ENCODE peak calls at places on chromosomes 7 and 10, in nine cellular contexts. One of them, this sample, is unnamed.

GRCh38 chr10:133031541-133032125 is 56.1 kb upstream of the ADGRA1 start:
- DNase-seq in stimulated activated CD4-positive, alpha-beta T cell treated with anti-CD3 and anti-CD28 coated beads, Interleukin-4, amount 100 ng/mL, for 48 hours: no peak
- DNase-seq in anterior cingulate cortex: no peak
- DNase-seq in fibroblast of the aortic adventitia: no peak
- DNase-seq in AG09309: no peak
- DNase-seq in cardiac fibroblast: no peak
- DNase-seq in NCI-H2171 treated with DMSO at 0.1 percent for 48 hours: no peak
- DNase-seq in lung microvascular endothelial cell: no peak
- DNase-seq in HFFc6: no peak
- DNase-seq in this sample: no peak

GRCh38 chr10:113091921-113092320 is 141.9 kb downstream of the TCF7L2 start:
- DNase-seq in AG09309: no peak
- DNase-seq in cardiac fibroblast: no peak
- DNase-seq in stimulated activated CD4-positive, alpha-beta T cell treated with anti-CD3 and anti-CD28 coated beads, Interleukin-4, amount 100 ng/mL, for 48 hours: no peak
- DNase-seq in HFFc6: no peak
- DNase-seq in fibroblast of the aortic adventitia: no peak
- DNase-seq in NCI-H2171 treated with DMSO at 0.1 percent for 48 hours: no peak
- DNase-seq in lung microvascular endothelial cell: no peak
- DNase-seq in anterior cingulate cortex: no peak
- DNase-seq in this sample: no peak

GRCh38 chr7:133753513-133753912 is 373.6 kb upstream of the LRGUK start:
- DNase-seq in lung microvascular endothelial cell: no peak
- DNase-seq in fibroblast of the aortic adventitia: no peak
- DNase-seq in NCI-H2171 treated with DMSO at 0.1 percent for 48 hours: no peak
- DNase-seq in anterior cingulate cortex: no peak
- DNase-seq in AG09309: no peak
- DNase-seq in stimulated activated CD4-positive, alpha-beta T cell treated with anti-CD3 and anti-CD28 coated beads, Interleukin-4, amount 100 ng/mL, for 48 hours: no peak
- DNase-seq in HFFc6: no peak
- DNase-seq in cardiac fibroblast: no peak
- DNase-seq in this sample: no peak

GRCh38 chr7:116316838-116317612 is 106.7 kb downstream of the TES start:
- DNase-seq in lung microvascular endothelial cell: peak
- DNase-seq in anterior cingulate cortex: peak
- DNase-seq in stimulated activated CD4-positive, alpha-beta T cell treated with anti-CD3 and anti-CD28 coated beads, Interleukin-4, amount 100 ng/mL, for 48 hours: peak
- DNase-seq in fibroblast of the aortic adventitia: peak
- DNase-seq in cardiac fibroblast: peak
- DNase-seq in AG09309: peak
- DNase-seq in NCI-H2171 treated with DMSO at 0.1 percent for 48 hours: no peak
- DNase-seq in HFFc6: peak
- DNase-seq in this sample: peak

GRCh38 chr7:21355406-21355874 is 72.4 kb upstream of the SP4 start:
- DNase-seq in lung microvascular endothelial cell: no peak
- DNase-seq in NCI-H2171 treated with DMSO at 0.1 percent for 48 hours: no peak
- DNase-seq in cardiac fibroblast: no peak
- DNase-seq in stimulated activated CD4-positive, alpha-beta T cell treated with anti-CD3 and anti-CD28 coated beads, Interleukin-4, amount 100 ng/mL, for 48 hours: no peak
- DNase-seq in AG09309: no peak
- DNase-seq in anterior cingulate cortex: no peak
- DNase-seq in fibroblast of the aortic adventitia: no peak
- DNase-seq in HFFc6: no peak
- DNase-seq in this sample: no peak

GRCh38 chr10:47063858-47064257 is 152.6 kb downstream of the PTPN20 start:
- DNase-seq in HFFc6: no peak
- DNase-seq in fibroblast of the aortic adventitia: no peak
- DNase-seq in AG09309: no peak
- DNase-seq in lung microvascular endothelial cell: no peak
- DNase-seq in cardiac fibroblast: no peak
- DNase-seq in NCI-H2171 treated with DMSO at 0.1 percent for 48 hours: peak
- DNase-seq in stimulated activated CD4-positive, alpha-beta T cell treated with anti-CD3 and anti-CD28 coated beads, Interleukin-4, amount 100 ng/mL, for 48 hours: no peak
- DNase-seq in anterior cingulate cortex: no peak
- DNase-seq in this sample: no peak

GRCh38 chr7:23852988-23853387 is 143.0 kb downstream of the STK31 start:
- DNase-seq in AG09309: no peak
- DNase-seq in fibroblast of the aortic adventitia: no peak
- DNase-seq in stimulated activated CD4-positive, alpha-beta T cell treated with anti-CD3 and anti-CD28 coated beads, Interleukin-4, amount 100 ng/mL, for 48 hours: no peak
- DNase-seq in HFFc6: no peak
- DNase-seq in NCI-H2171 treated with DMSO at 0.1 percent for 48 hours: no peak
- DNase-seq in anterior cingulate cortex: no peak
- DNase-seq in cardiac fibroblast: no peak
- DNase-seq in lung microvascular endothelial cell: no peak
- DNase-seq in this sample: no peak

GRCh38 chr10:119651514-119652327 is 541 bp downstream of the BAG3 start:
- DNase-seq in NCI-H2171 treated with DMSO at 0.1 percent for 48 hours: no peak
- DNase-seq in cardiac fibroblast: no peak
- DNase-seq in fibroblast of the aortic adventitia: no peak
- DNase-seq in lung microvascular endothelial cell: peak
- DNase-seq in stimulated activated CD4-positive, alpha-beta T cell treated with anti-CD3 and anti-CD28 coated beads, Interleukin-4, amount 100 ng/mL, for 48 hours: no peak
- DNase-seq in AG09309: no peak
- DNase-seq in HFFc6: no peak
- DNase-seq in anterior cingulate cortex: no peak
- DNase-seq in this sample: no peak

GRCh38 chr10:114876602-114877300 is 55.2 kb downstream of the FHIP2A start:
- DNase-seq in HFFc6: peak
- DNase-seq in fibroblast of the aortic adventitia: peak
- DNase-seq in cardiac fibroblast: peak
- DNase-seq in anterior cingulate cortex: peak
- DNase-seq in NCI-H2171 treated with DMSO at 0.1 percent for 48 hours: peak
- DNase-seq in AG09309: no peak
- DNase-seq in lung microvascular endothelial cell: peak
- DNase-seq in stimulated activated CD4-positive, alpha-beta T cell treated with anti-CD3 and anti-CD28 coated beads, Interleukin-4, amount 100 ng/mL, for 48 hours: peak
- DNase-seq in this sample: no peak

GRCh38 chr7:140778975-140779374 is 82.5 kb downstream of the NDUFB2 start:
- DNase-seq in HFFc6: no peak
- DNase-seq in anterior cingulate cortex: no peak
- DNase-seq in fibroblast of the aortic adventitia: no peak
- DNase-seq in AG09309: no peak
- DNase-seq in stimulated activated CD4-positive, alpha-beta T cell treated with anti-CD3 and anti-CD28 coated beads, Interleukin-4, amount 100 ng/mL, for 48 hours: no peak
- DNase-seq in lung microvascular endothelial cell: no peak
- DNase-seq in cardiac fibroblast: no peak
- DNase-seq in NCI-H2171 treated with DMSO at 0.1 percent for 48 hours: no peak
- DNase-seq in this sample: no peak

GRCh38 chr7:27303021-27303420 is 60.4 kb downstream of the EVX1 start:
- DNase-seq in stimulated activated CD4-positive, alpha-beta T cell treated with anti-CD3 and anti-CD28 coated beads, Interleukin-4, amount 100 ng/mL, for 48 hours: no peak
- DNase-seq in cardiac fibroblast: no peak
- DNase-seq in lung microvascular endothelial cell: no peak
- DNase-seq in NCI-H2171 treated with DMSO at 0.1 percent for 48 hours: peak
- DNase-seq in anterior cingulate cortex: no peak
- DNase-seq in AG09309: no peak
- DNase-seq in fibroblast of the aortic adventitia: peak
- DNase-seq in HFFc6: no peak
- DNase-seq in this sample: no peak

GRCh38 chr10:36168777-36169176 is 526.7 kb upstream of the FZD8 start:
- DNase-seq in NCI-H2171 treated with DMSO at 0.1 percent for 48 hours: no peak
- DNase-seq in HFFc6: no peak
- DNase-seq in anterior cingulate cortex: no peak
- DNase-seq in stimulated activated CD4-positive, alpha-beta T cell treated with anti-CD3 and anti-CD28 coated beads, Interleukin-4, amount 100 ng/mL, for 48 hours: no peak
- DNase-seq in AG09309: no peak
- DNase-seq in cardiac fibroblast: no peak
- DNase-seq in lung microvascular endothelial cell: no peak
- DNase-seq in fibroblast of the aortic adventitia: no peak
- DNase-seq in this sample: no peak

GRCh38 chr10:74227697-74228424 is 76.8 kb downstream of the ADK start:
- DNase-seq in stimulated activated CD4-positive, alpha-beta T cell treated with anti-CD3 and anti-CD28 coated beads, Interleukin-4, amount 100 ng/mL, for 48 hours: no peak
- DNase-seq in NCI-H2171 treated with DMSO at 0.1 percent for 48 hours: no peak
- DNase-seq in fibroblast of the aortic adventitia: peak
- DNase-seq in lung microvascular endothelial cell: peak
- DNase-seq in HFFc6: peak
- DNase-seq in anterior cingulate cortex: no peak
- DNase-seq in cardiac fibroblast: peak
- DNase-seq in AG09309: no peak
- DNase-seq in this sample: peak

GRCh38 chr10:5344746-5345145 is 20.0 kb upstream of the UCN3 start:
- DNase-seq in HFFc6: no peak
- DNase-seq in AG09309: no peak
- DNase-seq in stimulated activated CD4-positive, alpha-beta T cell treated with anti-CD3 and anti-CD28 coated beads, Interleukin-4, amount 100 ng/mL, for 48 hours: no peak
- DNase-seq in cardiac fibroblast: no peak
- DNase-seq in lung microvascular endothelial cell: no peak
- DNase-seq in anterior cingulate cortex: no peak
- DNase-seq in NCI-H2171 treated with DMSO at 0.1 percent for 48 hours: no peak
- DNase-seq in fibroblast of the aortic adventitia: no peak
- DNase-seq in this sample: no peak

GRCh38 chr7:51102828-51103227 is 213.8 kb downstream of the COBL start:
- DNase-seq in lung microvascular endothelial cell: no peak
- DNase-seq in cardiac fibroblast: no peak
- DNase-seq in HFFc6: peak
- DNase-seq in fibroblast of the aortic adventitia: no peak
- DNase-seq in anterior cingulate cortex: no peak
- DNase-seq in stimulated activated CD4-positive, alpha-beta T cell treated with anti-CD3 and anti-CD28 coated beads, Interleukin-4, amount 100 ng/mL, for 48 hours: no peak
- DNase-seq in NCI-H2171 treated with DMSO at 0.1 percent for 48 hours: no peak
- DNase-seq in AG09309: no peak
- DNase-seq in this sample: no peak

GRCh38 chr7:71612011-71612410 is 480.1 kb downstream of the GALNT17 start:
- DNase-seq in AG09309: no peak
- DNase-seq in cardiac fibroblast: no peak
- DNase-seq in lung microvascular endothelial cell: no peak
- DNase-seq in HFFc6: no peak
- DNase-seq in NCI-H2171 treated with DMSO at 0.1 percent for 48 hours: no peak
- DNase-seq in anterior cingulate cortex: no peak
- DNase-seq in stimulated activated CD4-positive, alpha-beta T cell treated with anti-CD3 and anti-CD28 coated beads, Interleukin-4, amount 100 ng/mL, for 48 hours: no peak
- DNase-seq in fibroblast of the aortic adventitia: no peak
- DNase-seq in this sample: no peak

GRCh38 chr10:70738425-70739121 is 46.6 kb downstream of the TBATA start:
- DNase-seq in NCI-H2171 treated with DMSO at 0.1 percent for 48 hours: no peak
- DNase-seq in HFFc6: no peak
- DNase-seq in stimulated activated CD4-positive, alpha-beta T cell treated with anti-CD3 and anti-CD28 coated beads, Interleukin-4, amount 100 ng/mL, for 48 hours: no peak
- DNase-seq in AG09309: no peak
- DNase-seq in lung microvascular endothelial cell: no peak
- DNase-seq in anterior cingulate cortex: no peak
- DNase-seq in cardiac fibroblast: no peak
- DNase-seq in fibroblast of the aortic adventitia: no peak
- DNase-seq in this sample: no peak

GRCh38 chr10:3636356-3637181 is 148.4 kb downstream of the KLF6 start:
- DNase-seq in fibroblast of the aortic adventitia: no peak
- DNase-seq in cardiac fibroblast: no peak
- DNase-seq in stimulated activated CD4-positive, alpha-beta T cell treated with anti-CD3 and anti-CD28 coated beads, Interleukin-4, amount 100 ng/mL, for 48 hours: no peak
- DNase-seq in anterior cingulate cortex: no peak
- DNase-seq in AG09309: no peak
- DNase-seq in NCI-H2171 treated with DMSO at 0.1 percent for 48 hours: peak
- DNase-seq in HFFc6: no peak
- DNase-seq in lung microvascular endothelial cell: no peak
- DNase-seq in this sample: no peak

GRCh38 chr7:147231275-147231674 is 1114.7 kb downstream of the CNTNAP2 start:
- DNase-seq in AG09309: no peak
- DNase-seq in cardiac fibroblast: no peak
- DNase-seq in lung microvascular endothelial cell: no peak
- DNase-seq in anterior cingulate cortex: no peak
- DNase-seq in HFFc6: no peak
- DNase-seq in NCI-H2171 treated with DMSO at 0.1 percent for 48 hours: no peak
- DNase-seq in stimulated activated CD4-positive, alpha-beta T cell treated with anti-CD3 and anti-CD28 coated beads, Interleukin-4, amount 100 ng/mL, for 48 hours: no peak
- DNase-seq in fibroblast of the aortic adventitia: no peak
- DNase-seq in this sample: no peak

GRCh38 chr10:128879441-128880175 is 587.4 kb upstream of the MGMT start:
- DNase-seq in cardiac fibroblast: no peak
- DNase-seq in stimulated activated CD4-positive, alpha-beta T cell treated with anti-CD3 and anti-CD28 coated beads, Interleukin-4, amount 100 ng/mL, for 48 hours: no peak
- DNase-seq in fibroblast of the aortic adventitia: no peak
- DNase-seq in NCI-H2171 treated with DMSO at 0.1 percent for 48 hours: no peak
- DNase-seq in anterior cingulate cortex: no peak
- DNase-seq in HFFc6: no peak
- DNase-seq in AG09309: no peak
- DNase-seq in lung microvascular endothelial cell: no peak
- DNase-seq in this sample: no peak

GRCh38 chr7:6623589-6624245 is 8.3 kb downstream of the ZNF853 start:
- DNase-seq in fibroblast of the aortic adventitia: no peak
- DNase-seq in cardiac fibroblast: no peak
- DNase-seq in NCI-H2171 treated with DMSO at 0.1 percent for 48 hours: no peak
- DNase-seq in lung microvascular endothelial cell: no peak
- DNase-seq in stimulated activated CD4-positive, alpha-beta T cell treated with anti-CD3 and anti-CD28 coated beads, Interleukin-4, amount 100 ng/mL, for 48 hours: no peak
- DNase-seq in AG09309: no peak
- DNase-seq in HFFc6: no peak
- DNase-seq in anterior cingulate cortex: no peak
- DNase-seq in this sample: no peak

GRCh38 chr7:98892609-98893008 is 14.3 kb downstream of the TRRAP start:
- DNase-seq in NCI-H2171 treated with DMSO at 0.1 percent for 48 hours: no peak
- DNase-seq in HFFc6: no peak
- DNase-seq in lung microvascular endothelial cell: no peak
- DNase-seq in cardiac fibroblast: no peak
- DNase-seq in anterior cingulate cortex: no peak
- DNase-seq in stimulated activated CD4-positive, alpha-beta T cell treated with anti-CD3 and anti-CD28 coated beads, Interleukin-4, amount 100 ng/mL, for 48 hours: no peak
- DNase-seq in AG09309: no peak
- DNase-seq in fibroblast of the aortic adventitia: no peak
- DNase-seq in this sample: no peak

GRCh38 chr10:63744060-63744941 is 223.1 kb downstream of the REEP3 start:
- DNase-seq in lung microvascular endothelial cell: no peak
- DNase-seq in AG09309: peak
- DNase-seq in anterior cingulate cortex: no peak
- DNase-seq in cardiac fibroblast: peak
- DNase-seq in fibroblast of the aortic adventitia: peak
- DNase-seq in NCI-H2171 treated with DMSO at 0.1 percent for 48 hours: no peak
- DNase-seq in stimulated activated CD4-positive, alpha-beta T cell treated with anti-CD3 and anti-CD28 coated beads, Interleukin-4, amount 100 ng/mL, for 48 hours: no peak
- DNase-seq in HFFc6: no peak
- DNase-seq in this sample: no peak

GRCh38 chr7:93933190-93933589 is 11.7 kb downstream of the GNG11 start:
- DNase-seq in cardiac fibroblast: no peak
- DNase-seq in NCI-H2171 treated with DMSO at 0.1 percent for 48 hours: no peak
- DNase-seq in anterior cingulate cortex: no peak
- DNase-seq in stimulated activated CD4-positive, alpha-beta T cell treated with anti-CD3 and anti-CD28 coated beads, Interleukin-4, amount 100 ng/mL, for 48 hours: no peak
- DNase-seq in HFFc6: no peak
- DNase-seq in AG09309: no peak
- DNase-seq in lung microvascular endothelial cell: no peak
- DNase-seq in fibroblast of the aortic adventitia: no peak
- DNase-seq in this sample: no peak

This sample was measured in glomerular endothelial cell.